ENCODE peak calls at places on chromosome 10, in ten cellular contexts. I, W, S, E, L, Z, P, Y, T and O are unnamed samples.

GRCh38 chr10:21501731-21502370 is 23.6 kb downstream of the SKIDA1 start:
- DNase-seq in I (no peak), W (no peak), S (no peak), E (no peak), L (no peak), Z (no peak), P (no peak), Y (no peak), T (peak), O (no peak)

GRCh38 chr10:82874671-82875070 is 999.7 kb downstream of the NRG3 start:
- DNase-seq in I (no peak), W (no peak), S (no peak), E (no peak), L (no peak), Z (no peak), P (no peak), Y (no peak), T (peak), O (no peak)

GRCh38 chr10:93220315-93221170 is 146.8 kb downstream of the CYP26A1 start:
- DNase-seq in I (no peak), W (no peak), S (no peak), E (no peak), L (no peak), Z (no peak), P (no peak), Y (peak), T (no peak), O (no peak)

GRCh38 chr10:91220954-91221696 is 662 bp downstream of the PCGF5 start:
- DNase-seq in I (no peak), W (no peak), S (no peak), E (no peak), L (peak), Z (peak), P (peak), Y (peak), T (peak), O (no peak)

GRCh38 chr10:126063353-126063791 is 167.0 kb downstream of the FANK1 start:
- DNase-seq in I (no peak), W (no peak), S (no peak), E (no peak), L (peak), Z (peak), P (peak), Y (no peak), T (peak), O (no peak)

GRCh38 chr10:34187201-34187600 is 627.9 kb downstream of the PARD3 start:
- DNase-seq in I (no peak), W (no peak), S (no peak), E (no peak), L (no peak), Z (peak), P (no peak), Y (no peak), T (no peak), O (no peak)

GRCh38 chr10:71597821-71598498 is 121.6 kb downstream of the C10orf105 start:
- DNase-seq in I (no peak), W (peak), S (no peak), E (no peak), L (no peak), Z (no peak), P (peak), Y (no peak), T (no peak), O (peak)

GRCh38 chr10:3074145-3074665 is 6.9 kb downstream of the PFKP start:
- DNase-seq in I (no peak), W (no peak), S (no peak), E (peak), L (peak), Z (peak), P (no peak), Y (no peak), T (peak), O (no peak)

GRCh38 chr10:19728376-19728775 is 87.9 kb upstream of the PLXDC2 start:
- DNase-seq in I (no peak), W (no peak), S (no peak), E (no peak), L (no peak), Z (no peak), P (no peak), Y (no peak), T (no peak), O (no peak)

GRCh38 chr10:80599424-80599847 is 61.7 kb downstream of the SH2D4B start:
- DNase-seq in I (peak), W (no peak), S (peak), E (peak), L (peak), Z (peak), P (peak), Y (peak), T (peak), O (peak)

GRCh38 chr10:35822316-35822715 is 180.2 kb upstream of the FZD8 start:
- DNase-seq in I (peak), W (peak), S (peak), E (peak), L (no peak), Z (peak), P (peak), Y (peak), T (peak), O (no peak)

DNA sequence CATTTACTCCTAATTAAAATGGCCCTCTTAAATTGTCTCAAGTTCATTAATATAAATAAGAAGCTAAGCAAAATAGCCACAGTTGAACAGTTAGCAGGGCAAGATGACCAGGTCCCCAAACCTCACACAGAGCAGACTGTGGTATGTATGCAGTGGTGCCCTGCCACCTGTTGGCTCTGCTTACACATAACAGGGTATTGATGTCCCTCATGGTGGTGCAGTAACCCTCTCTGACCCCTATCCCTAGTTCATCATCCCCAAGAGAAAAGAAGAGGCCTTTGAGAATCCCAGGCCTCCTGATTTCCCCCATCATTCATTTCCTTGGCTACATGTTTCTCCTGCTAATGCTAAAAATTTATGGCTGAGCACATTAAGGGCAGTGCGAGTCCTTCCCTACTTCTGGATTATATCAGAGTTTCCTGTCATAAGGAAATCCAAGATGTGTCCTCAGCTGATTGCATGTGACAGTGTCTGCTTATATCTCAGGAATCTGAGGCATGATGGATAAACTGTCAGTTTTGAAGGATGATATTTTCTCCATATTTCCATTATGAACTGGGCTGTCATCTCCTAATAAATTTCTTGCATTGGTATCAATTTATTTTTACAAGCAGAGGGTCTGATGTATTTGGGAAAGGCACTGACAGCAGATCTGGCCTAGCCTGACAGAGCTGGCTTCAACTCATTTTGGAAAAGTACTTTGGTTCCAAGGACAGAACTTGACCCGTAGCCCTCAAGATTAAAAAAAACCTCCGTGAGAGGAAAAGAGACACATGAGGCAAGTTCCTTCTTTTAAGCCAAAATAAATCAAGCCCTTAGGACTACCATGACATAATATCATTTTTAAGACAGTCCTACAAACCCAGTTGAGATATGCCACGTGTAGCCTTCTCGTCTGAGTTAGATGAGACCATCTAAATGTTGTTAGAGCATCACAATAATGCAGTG is 880.6 kb downstream of the LRMDA start:
- DNase-seq in I (peak), W (no peak), S (no peak), E (peak), L (peak), Z (no peak), P (peak), Y (peak), T (peak), O (peak)
- TF ChIP-seq CTCF in I (peak), W (peak), S (peak), E (peak), L (peak), Z (peak), P (peak), Y (peak), T (peak), O (peak)

GRCh38 chr10:24952701-24953349 is 419 bp upstream of the PRTFDC1 start:
- DNase-seq in I (peak), W (peak), S (peak), E (peak), L (peak), Z (peak), P (peak), Y (peak), T (peak), O (no peak)

GRCh38 chr10:24951201-24952145 is 933 bp downstream of the PRTFDC1 start:
- DNase-seq in I (peak), W (peak), S (peak), E (peak), L (no peak), Z (no peak), P (peak), Y (peak), T (no peak), O (no peak)

GRCh38 chr10:24950439-24950838 is 2.0 kb downstream of the PRTFDC1 start:
- DNase-seq in I (no peak), W (no peak), S (no peak), E (no peak), L (no peak), Z (no peak), P (no peak), Y (no peak), T (no peak), O (no peak)

GRCh38 chr10:24953350-24954074 is 1.1 kb upstream of the PRTFDC1 start:
- DNase-seq in I (no peak), W (no peak), S (no peak), E (no peak), L (no peak), Z (peak), P (peak), Y (no peak), T (peak), O (no peak)

GRCh38 chr10:24952146-24952700 is at the start of gene PRTFDC1:
- DNase-seq in I (peak), W (peak), S (peak), E (peak), L (peak), Z (no peak), P (peak), Y (peak), T (no peak), O (peak)
- TF ChIP-seq CTCF in I (peak), W (no peak), S (no peak), E (no peak), L (no peak), Z (no peak), P (peak), Y (no peak), T (peak), O (peak)

DNA sequence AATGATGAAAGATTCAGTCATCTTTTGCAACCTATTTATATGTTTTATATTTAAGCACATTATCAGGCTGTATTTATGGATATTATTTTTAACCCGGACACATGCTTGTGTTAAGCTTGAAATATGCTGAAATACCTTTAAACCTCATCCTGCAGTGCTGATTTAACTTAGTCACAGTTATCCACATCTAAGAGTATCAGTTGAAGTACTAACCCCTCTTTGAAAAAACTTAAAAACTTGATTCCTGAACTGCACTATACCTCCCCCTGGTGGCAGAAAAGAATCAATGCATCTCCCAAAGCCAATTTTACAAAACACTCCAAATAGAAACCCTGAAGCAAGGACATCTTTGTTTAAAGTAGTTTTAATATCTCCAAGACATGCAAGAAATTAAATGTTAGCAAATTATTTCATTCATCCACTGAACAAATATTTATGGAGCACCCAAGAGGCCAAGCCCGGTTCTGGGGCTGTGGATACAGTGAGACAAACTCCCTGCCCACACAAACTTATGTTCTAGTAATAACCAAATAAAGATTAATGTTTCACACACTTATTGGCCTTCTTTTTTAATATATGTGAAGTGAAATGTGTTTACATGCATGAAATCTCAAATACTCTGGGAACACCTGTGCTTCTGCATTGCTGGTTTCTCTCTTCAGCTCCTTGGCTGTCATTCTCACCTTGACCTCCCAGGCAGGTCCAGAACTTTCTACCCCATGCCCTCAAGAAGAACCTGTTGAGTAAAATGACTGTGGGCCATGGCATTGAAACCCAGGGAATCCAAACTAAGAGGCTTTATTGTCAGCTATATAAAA is 44.0 kb downstream of the SVIL start:
- DNase-seq in I (peak), W (no peak), S (no peak), E (no peak), L (peak), Z (peak), P (peak), Y (no peak), T (peak), O (peak)
- TF ChIP-seq CTCF in I (peak), W (peak), S (peak), E (peak), L (peak), Z (peak), P (peak), Y (peak), T (peak), O (peak)

DNA sequence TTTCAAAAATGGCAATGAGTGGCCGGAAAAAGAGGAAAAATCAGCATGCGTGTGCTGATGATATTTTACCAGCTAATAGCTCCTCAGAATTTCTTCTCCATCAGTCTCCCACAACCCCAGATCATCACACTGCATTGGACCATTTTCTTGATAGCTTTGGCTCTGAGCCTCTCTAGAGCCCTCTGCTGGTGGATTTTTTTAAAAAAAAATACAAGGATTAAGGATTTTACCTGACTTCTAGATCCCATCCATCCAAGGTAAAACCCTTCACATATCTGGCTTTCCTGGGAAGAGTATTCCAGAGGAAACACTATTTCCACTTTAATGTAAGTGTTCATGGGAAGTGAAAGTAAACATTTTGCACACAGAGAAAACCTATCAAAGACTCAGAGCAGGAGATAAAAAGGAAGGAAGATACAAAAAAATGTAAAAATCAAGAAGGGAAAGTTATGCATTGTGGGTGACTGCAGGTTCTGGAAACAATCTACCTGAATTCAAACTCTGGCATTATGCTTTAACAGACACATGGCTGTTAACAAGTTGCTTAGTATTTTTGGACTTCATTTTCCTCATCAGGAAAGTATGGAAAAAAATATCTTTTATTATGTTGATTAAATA is 380.9 kb downstream of the LRRTM3 start:
- DNase-seq in I (peak), W (no peak), S (no peak), E (no peak), L (peak), Z (peak), P (peak), Y (no peak), T (peak), O (peak)
- TF ChIP-seq CTCF in I (peak), W (no peak), S (peak), E (peak), L (peak), Z (peak), P (peak), Y (peak), T (peak), O (no peak)

DNA sequence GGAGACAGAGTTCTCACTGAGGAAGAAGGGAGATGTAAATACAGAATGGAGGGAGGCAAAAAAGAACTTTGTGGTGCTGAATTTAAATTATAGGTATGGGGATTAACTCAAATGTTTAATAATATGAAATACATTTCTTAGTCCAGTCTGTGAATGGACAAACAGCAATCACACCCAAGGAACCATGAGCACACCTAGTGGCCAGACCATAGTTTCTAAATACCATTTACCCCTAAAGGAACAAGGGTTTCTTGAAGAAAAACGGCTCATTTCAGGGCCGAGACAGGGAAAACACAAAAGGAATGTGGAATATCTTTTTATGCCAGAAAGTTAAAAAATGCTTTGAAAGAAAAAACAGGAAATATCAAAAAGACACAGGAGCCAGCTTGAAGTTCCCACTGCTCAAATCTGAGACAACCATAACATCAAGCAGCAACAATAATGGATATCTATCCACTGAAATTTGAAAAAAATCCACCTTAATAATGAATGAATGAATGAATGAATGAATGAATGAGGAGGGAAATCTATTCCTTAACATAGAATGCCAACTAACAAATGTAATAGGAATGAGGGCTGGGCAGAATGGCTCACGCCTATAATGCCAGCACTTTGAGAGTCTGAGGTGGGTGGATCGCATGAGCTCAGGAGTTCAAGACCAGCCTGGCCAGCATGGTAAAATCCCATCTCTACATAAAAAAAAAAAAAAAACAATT is 8.6 kb downstream of the IPMK start:
- DNase-seq in I (no peak), W (no peak), S (no peak), E (no peak), L (no peak), Z (no peak), P (peak), Y (no peak), T (no peak), O (no peak)
- TF ChIP-seq CTCF in I (no peak), W (no peak), S (peak), E (peak), L (peak), Z (no peak), P (peak), Y (peak), T (peak), O (no peak)